ENCODE peak calls at places on chromosomes 12 and 14, in six cellular contexts. L is astrocyte of the hippocampus; O is AG08396; N is thoracic aorta; E is stimulated activated CD4-positive, alpha-beta T cell treated with anti-CD3 and anti-CD28 coated beads, Interleukin-4, amount 100 ng/mL, for 24 hours; X is NCI-H774. Y is an unnamed sample.

GRCh38 chr12:124478985-124479645 is 88.3 kb downstream of the NCOR2 start:
- DNase-seq in L (no peak), O (no peak), N (no peak), E (no peak), X (no peak), Y (no peak)

GRCh38 chr14:100691395-100692025 is 35.2 kb upstream of the DLK1 start:
- DNase-seq in L (peak; percentile 82), O (no peak), N (no peak), E (no peak), X (peak; percentile 32), Y (no peak)

GRCh38 chr12:89040146-89040964 is 311.9 kb downstream of the DUSP6 start:
- DNase-seq in L (no peak), O (no peak), N (no peak), E (peak; percentile 83), X (no peak), Y (no peak)

GRCh38 chr12:47097276-47097896 is 17.6 kb upstream of the AMIGO2 start:
- DNase-seq in L (peak; percentile 15), O (no peak), N (no peak), E (no peak), X (peak; percentile 43), Y (no peak)

GRCh38 chr14:72792051-72792788 is 101.7 kb downstream of the DPF3 start:
- DNase-seq in L (peak; percentile 63), O (no peak), N (peak; percentile 33), E (no peak), X (no peak), Y (peak; percentile 85)

GRCh38 chr14:100155881-100156645 is 3.4 kb downstream of the DEGS2 start:
- DNase-seq in L (no peak), O (no peak), N (no peak), E (no peak), X (no peak), Y (no peak)

GRCh38 chr12:58086006-58086405 is 144.6 kb downstream of the ATP23 start:
- DNase-seq in L (no peak), O (no peak), N (no peak), E (no peak), X (no peak), Y (no peak)

GRCh38 chr12:43115441-43116160 is 436.4 kb downstream of the ADAMTS20 start:
- DNase-seq in L (no peak), O (no peak), N (no peak), E (no peak), X (no peak), Y (no peak)

GRCh38 chr14:102509744-102510615 is at the start of gene ANKRD9:
- DNase-seq in L (peak; percentile 98), O (peak; percentile 99), N (peak; percentile 66), E (peak; percentile 89), X (peak; percentile 93), Y (peak; percentile 95)

GRCh38 chr14:89990623-89991275 is 35.0 kb downstream of the TDP1 start:
- DNase-seq in L (no peak), O (no peak), N (no peak), E (no peak), X (no peak), Y (no peak)

GRCh38 chr14:34436118-34436905 is 25.7 kb downstream of the SPTSSA start:
- DNase-seq in L (no peak), O (peak; percentile 36), N (no peak), E (no peak), X (no peak), Y (no peak)

GRCh38 chr12:67637718-67638117 is 10.8 kb upstream of the DYRK2 start:
- DNase-seq in L (no peak), O (no peak), N (no peak), E (no peak), X (peak; percentile 30), Y (no peak)

GRCh38 chr14:67883717-67884116 is 64.1 kb downstream of the RAD51B start:
- DNase-seq in L (peak; percentile 7), O (no peak), N (no peak), E (no peak), X (no peak), Y (no peak)

GRCh38 chr12:66885115-66885875 is 206.4 kb upstream of the GRIP1 start:
- DNase-seq in L (no peak), O (no peak), N (no peak), E (no peak), X (no peak), Y (no peak)

GRCh38 chr14:46571970-46572369 is 79.6 kb downstream of the RPL10L start:
- DNase-seq in L (peak; percentile 63), O (no peak), N (no peak), E (no peak), X (no peak), Y (no peak)

GRCh38 chr12:25587346-25587745 is 34.3 kb upstream of the LMNTD1 start:
- DNase-seq in L (no peak), O (no peak), N (no peak), E (no peak), X (no peak), Y (no peak)

GRCh38 chr12:4052691-4053090 is 179.5 kb upstream of the PARP11 start:
- DNase-seq in L (no peak), O (no peak), N (no peak), E (no peak), X (no peak), Y (no peak)

GRCh38 chr14:99562848-99563748 is 40.9 kb downstream of the CCDC85C start:
- DNase-seq in L (peak; percentile 96), O (peak; percentile 70), N (no peak), E (no peak), X (peak; percentile 95), Y (peak; percentile 86)

GRCh38 chr14:51398898-51399297 is 158.9 kb downstream of the TMX1 start:
- DNase-seq in L (peak; percentile 27), O (peak; percentile 31), N (peak; percentile 12), E (no peak), X (no peak), Y (no peak)

GRCh38 chr14:21041676-21042433 is at the start of gene RNASE7:
- DNase-seq in L (peak; percentile 34), O (no peak), N (no peak), E (no peak), X (no peak), Y (no peak)

GRCh38 chr12:53268637-53269562 is 801 bp downstream of the ESPL1 start:
- DNase-seq in L (no peak), O (peak; percentile 29), N (no peak), E (no peak), X (no peak), Y (no peak)

GRCh38 chr12:85016423-85016822 is 19.7 kb downstream of the TSPAN19 start:
- DNase-seq in L (peak; percentile 32), O (peak; percentile 8), N (no peak), E (no peak), X (no peak), Y (no peak)

GRCh38 chr14:74882103-74882920 is 596 bp downstream of the DLST start:
- DNase-seq in L (no peak), O (peak; percentile 56), N (peak; percentile 22), E (peak; percentile 59), X (no peak), Y (peak; percentile 60)

GRCh38 chr14:94041551-94042346 is 15.6 kb downstream of the OTUB2 start:
- DNase-seq in L (peak; percentile 33), O (peak; percentile 86), N (no peak), E (no peak), X (no peak), Y (peak; percentile 68)